ENCODE peak calls at places on chromosomes 7 and 10, in six cellular contexts. One of them, this sample, is unnamed.

GRCh38 chr7:139714163-139714901 is 63.5 kb downstream of the HIPK2 start:
- DNase-seq in mesendoderm: peak
- DNase-seq in fibroblast of mammary gland: no peak
- DNase-seq in naive thymus-derived CD8-positive, alpha-beta T cell: no peak
- DNase-seq in DMS153: no peak
- DNase-seq in HS-5: no peak
- DNase-seq in this sample: no peak

GRCh38 chr10:88062798-88063472 is 199.5 kb downstream of the PTEN start:
- DNase-seq in mesendoderm: no peak
- DNase-seq in naive thymus-derived CD8-positive, alpha-beta T cell: no peak
- DNase-seq in fibroblast of mammary gland: peak
- DNase-seq in HS-5: no peak
- DNase-seq in DMS153: peak
- DNase-seq in this sample: no peak

GRCh38 chr7:30474893-30475292 is 3.7 kb downstream of the NOD1 start:
- DNase-seq in HS-5: no peak
- DNase-seq in naive thymus-derived CD8-positive, alpha-beta T cell: no peak
- DNase-seq in mesendoderm: no peak
- DNase-seq in DMS153: no peak
- DNase-seq in fibroblast of mammary gland: peak
- DNase-seq in this sample: no peak

GRCh38 chr7:97120713-97121457 is 3.4 kb downstream of the SDHAF3 start:
- DNase-seq in mesendoderm: no peak
- DNase-seq in naive thymus-derived CD8-positive, alpha-beta T cell: no peak
- DNase-seq in fibroblast of mammary gland: no peak
- DNase-seq in DMS153: no peak
- DNase-seq in HS-5: no peak
- DNase-seq in this sample: no peak

GRCh38 chr10:58335306-58336005 is 650 bp downstream of the UBE2D1 start:
- DNase-seq in mesendoderm: peak
- DNase-seq in fibroblast of mammary gland: peak
- DNase-seq in DMS153: no peak
- DNase-seq in naive thymus-derived CD8-positive, alpha-beta T cell: no peak
- DNase-seq in HS-5: peak
- DNase-seq in this sample: no peak

GRCh38 chr7:117143580-117143979 is 179.3 kb downstream of the WNT2 start:
- DNase-seq in HS-5: no peak
- DNase-seq in mesendoderm: no peak
- DNase-seq in DMS153: no peak
- DNase-seq in naive thymus-derived CD8-positive, alpha-beta T cell: no peak
- DNase-seq in fibroblast of mammary gland: peak
- DNase-seq in this sample: no peak

GRCh38 chr10:13271552-13272163 is 28.2 kb downstream of the PHYH start:
- DNase-seq in fibroblast of mammary gland: peak
- DNase-seq in DMS153: peak
- DNase-seq in naive thymus-derived CD8-positive, alpha-beta T cell: peak
- DNase-seq in HS-5: no peak
- DNase-seq in mesendoderm: peak
- DNase-seq in this sample: no peak

GRCh38 chr10:36425140-36425797 is 700.1 kb upstream of the ANKRD30A start:
- DNase-seq in HS-5: no peak
- DNase-seq in DMS153: no peak
- DNase-seq in fibroblast of mammary gland: peak
- DNase-seq in mesendoderm: no peak
- DNase-seq in naive thymus-derived CD8-positive, alpha-beta T cell: no peak
- DNase-seq in this sample: no peak

GRCh38 chr7:19215421-19215820 is 70.2 kb upstream of the FERD3L start:
- DNase-seq in HS-5: peak
- DNase-seq in naive thymus-derived CD8-positive, alpha-beta T cell: no peak
- DNase-seq in fibroblast of mammary gland: peak
- DNase-seq in mesendoderm: peak
- DNase-seq in DMS153: no peak
- DNase-seq in this sample: no peak

GRCh38 chr7:133081119-133081604 is 728 bp downstream of the CHCHD3 start:
- DNase-seq in HS-5: no peak
- DNase-seq in mesendoderm: peak
- DNase-seq in naive thymus-derived CD8-positive, alpha-beta T cell: no peak
- DNase-seq in DMS153: no peak
- DNase-seq in fibroblast of mammary gland: peak
- DNase-seq in this sample: no peak

GRCh38 chr7:36044096-36044892 is 108.8 kb upstream of the EEPD1 start:
- DNase-seq in mesendoderm: no peak
- DNase-seq in naive thymus-derived CD8-positive, alpha-beta T cell: no peak
- DNase-seq in fibroblast of mammary gland: no peak
- DNase-seq in DMS153: no peak
- DNase-seq in HS-5: no peak
- DNase-seq in this sample: no peak

GRCh38 chr7:128123291-128124037 is 92.2 kb upstream of the LRRC4 start:
- DNase-seq in fibroblast of mammary gland: no peak
- DNase-seq in naive thymus-derived CD8-positive, alpha-beta T cell: no peak
- DNase-seq in mesendoderm: no peak
- DNase-seq in HS-5: no peak
- DNase-seq in DMS153: no peak
- DNase-seq in this sample: no peak

GRCh38 chr7:27339478-27339877 is 96.9 kb downstream of the EVX1 start:
- DNase-seq in HS-5: no peak
- DNase-seq in fibroblast of mammary gland: peak
- DNase-seq in naive thymus-derived CD8-positive, alpha-beta T cell: no peak
- DNase-seq in DMS153: no peak
- DNase-seq in mesendoderm: peak
- DNase-seq in this sample: no peak

GRCh38 chr10:78844956-78845355 is 223.8 kb upstream of the ZMIZ1 start:
- DNase-seq in fibroblast of mammary gland: no peak
- DNase-seq in HS-5: no peak
- DNase-seq in mesendoderm: no peak
- DNase-seq in DMS153: no peak
- DNase-seq in naive thymus-derived CD8-positive, alpha-beta T cell: no peak
- DNase-seq in this sample: no peak

GRCh38 chr7:28157311-28157710 is 23.3 kb downstream of the JAZF1 start:
- DNase-seq in fibroblast of mammary gland: no peak
- DNase-seq in DMS153: no peak
- DNase-seq in naive thymus-derived CD8-positive, alpha-beta T cell: no peak
- DNase-seq in HS-5: no peak
- DNase-seq in mesendoderm: no peak
- DNase-seq in this sample: no peak

GRCh38 chr7:95324396-95324795 is at the start of gene PON1:
- DNase-seq in fibroblast of mammary gland: no peak
- DNase-seq in naive thymus-derived CD8-positive, alpha-beta T cell: peak
- DNase-seq in HS-5: no peak
- DNase-seq in mesendoderm: no peak
- DNase-seq in DMS153: peak
- DNase-seq in this sample: no peak

GRCh38 chr7:77242535-77242934 is 42.9 kb upstream of the FGL2 start:
- DNase-seq in DMS153: no peak
- DNase-seq in fibroblast of mammary gland: no peak
- DNase-seq in mesendoderm: no peak
- DNase-seq in naive thymus-derived CD8-positive, alpha-beta T cell: no peak
- DNase-seq in HS-5: no peak
- DNase-seq in this sample: no peak

GRCh38 chr10:132749428-132749780 is 36.5 kb downstream of the NKX6-2 start:
- DNase-seq in HS-5: no peak
- DNase-seq in DMS153: no peak
- DNase-seq in mesendoderm: no peak
- DNase-seq in fibroblast of mammary gland: no peak
- DNase-seq in naive thymus-derived CD8-positive, alpha-beta T cell: no peak
- DNase-seq in this sample: no peak

GRCh38 chr7:68699090-68699711 is 899.1 kb upstream of the AUTS2 start:
- DNase-seq in naive thymus-derived CD8-positive, alpha-beta T cell: no peak
- DNase-seq in HS-5: no peak
- DNase-seq in DMS153: no peak
- DNase-seq in fibroblast of mammary gland: peak
- DNase-seq in mesendoderm: peak
- DNase-seq in this sample: no peak

GRCh38 chr10:11163990-11164805 is 146.5 kb downstream of the CELF2 start:
- DNase-seq in naive thymus-derived CD8-positive, alpha-beta T cell: peak
- DNase-seq in HS-5: no peak
- DNase-seq in fibroblast of mammary gland: no peak
- DNase-seq in DMS153: no peak
- DNase-seq in mesendoderm: no peak
- DNase-seq in this sample: no peak

GRCh38 chr10:43254881-43255643 is 11.8 kb downstream of the RASGEF1A start:
- DNase-seq in mesendoderm: no peak
- DNase-seq in DMS153: no peak
- DNase-seq in HS-5: no peak
- DNase-seq in naive thymus-derived CD8-positive, alpha-beta T cell: peak
- DNase-seq in fibroblast of mammary gland: no peak
- DNase-seq in this sample: no peak

GRCh38 chr7:134991469-134992339 is 5.4 kb downstream of the AGBL3 start:
- DNase-seq in HS-5: no peak
- DNase-seq in naive thymus-derived CD8-positive, alpha-beta T cell: no peak
- DNase-seq in DMS153: no peak
- DNase-seq in mesendoderm: no peak
- DNase-seq in fibroblast of mammary gland: no peak
- DNase-seq in this sample: no peak

GRCh38 chr10:17200035-17200884 is 1.2 kb downstream of the TRDMT1 start:
- DNase-seq in DMS153: no peak
- DNase-seq in HS-5: no peak
- DNase-seq in mesendoderm: no peak
- DNase-seq in naive thymus-derived CD8-positive, alpha-beta T cell: no peak
- DNase-seq in fibroblast of mammary gland: peak
- DNase-seq in this sample: peak

GRCh38 chr10:35216303-35216905 is 89.8 kb downstream of the CREM start:
- DNase-seq in naive thymus-derived CD8-positive, alpha-beta T cell: no peak
- DNase-seq in HS-5: no peak
- DNase-seq in mesendoderm: no peak
- DNase-seq in DMS153: no peak
- DNase-seq in fibroblast of mammary gland: peak
- DNase-seq in this sample: peak

GRCh38 chr10:58352956-58353610 is 18.3 kb downstream of the UBE2D1 start:
- DNase-seq in HS-5: no peak
- DNase-seq in DMS153: no peak
- DNase-seq in mesendoderm: no peak
- DNase-seq in fibroblast of mammary gland: peak
- DNase-seq in naive thymus-derived CD8-positive, alpha-beta T cell: no peak
- DNase-seq in this sample: no peak

GRCh38 chr7:148356303-148356702 is 234.3 kb upstream of the C7orf33 start:
- DNase-seq in mesendoderm: no peak
- DNase-seq in HS-5: no peak
- DNase-seq in naive thymus-derived CD8-positive, alpha-beta T cell: no peak
- DNase-seq in DMS153: no peak
- DNase-seq in fibroblast of mammary gland: peak
- DNase-seq in this sample: no peak

GRCh38 chr7:152103066-152103465 is 77.6 kb downstream of the GALNT11 start:
- DNase-seq in DMS153: no peak
- DNase-seq in HS-5: no peak
- DNase-seq in naive thymus-derived CD8-positive, alpha-beta T cell: no peak
- DNase-seq in mesendoderm: no peak
- DNase-seq in fibroblast of mammary gland: no peak
- DNase-seq in this sample: no peak

GRCh38 chr10:15136960-15137359 is 31.5 kb downstream of the NMT2 start:
- DNase-seq in HS-5: no peak
- DNase-seq in naive thymus-derived CD8-positive, alpha-beta T cell: no peak
- DNase-seq in DMS153: no peak
- DNase-seq in fibroblast of mammary gland: peak
- DNase-seq in mesendoderm: no peak
- DNase-seq in this sample: no peak

GRCh38 chr7:142500364-142500763 is 242.5 kb upstream of the PRSS58 start:
- DNase-seq in DMS153: no peak
- DNase-seq in naive thymus-derived CD8-positive, alpha-beta T cell: peak
- DNase-seq in HS-5: no peak
- DNase-seq in fibroblast of mammary gland: no peak
- DNase-seq in mesendoderm: no peak
- DNase-seq in this sample: no peak

GRCh38 chr7:133679977-133680376 is 427.1 kb downstream of the EXOC4 start:
- DNase-seq in naive thymus-derived CD8-positive, alpha-beta T cell: no peak
- DNase-seq in mesendoderm: no peak
- DNase-seq in DMS153: no peak
- DNase-seq in HS-5: no peak
- DNase-seq in fibroblast of mammary gland: no peak
- DNase-seq in this sample: no peak

GRCh38 chr10:69641261-69641980 is 11.4 kb downstream of the FAM241B start:
- DNase-seq in naive thymus-derived CD8-positive, alpha-beta T cell: no peak
- DNase-seq in DMS153: no peak
- DNase-seq in fibroblast of mammary gland: no peak
- DNase-seq in HS-5: no peak
- DNase-seq in mesendoderm: no peak
- DNase-seq in this sample: no peak

GRCh38 chr7:3955751-3956696 is 655.0 kb downstream of the SDK1 start:
- DNase-seq in HS-5: peak
- DNase-seq in mesendoderm: peak
- DNase-seq in fibroblast of mammary gland: no peak
- DNase-seq in naive thymus-derived CD8-positive, alpha-beta T cell: no peak
- DNase-seq in DMS153: peak
- DNase-seq in this sample: no peak

This sample was measured in putamen.